ENCODE peak calls at places on chromosomes 11 and 22, in nine cellular contexts. One of them, this sample, is unnamed.

GRCh38 chr22:27242917-27243589 is 558.5 kb downstream of the MN1 start:
- DNase-seq in mesendoderm: no peak
- DNase-seq in cardiac muscle cell: no peak
- DNase-seq in lower lobe of right lung: no peak
- DNase-seq in SK-N-SH: no peak
- DNase-seq in psoas muscle: no peak
- DNase-seq in iPS DF 6.9: no peak
- DNase-seq in tibial nerve: no peak
- DNase-seq in body of pancreas: peak
- DNase-seq in this sample: no peak

GRCh38 chr11:84714316-84714780 is 912.8 kb downstream of the DLG2 start:
- DNase-seq in SK-N-SH: peak
- DNase-seq in body of pancreas: peak
- DNase-seq in psoas muscle: peak
- DNase-seq in cardiac muscle cell: peak
- DNase-seq in lower lobe of right lung: peak
- DNase-seq in tibial nerve: no peak
- DNase-seq in iPS DF 6.9: peak
- DNase-seq in mesendoderm: peak
- DNase-seq in this sample: no peak

GRCh38 chr11:8905528-8906165 is 5.3 kb upstream of the AKIP1 start:
- DNase-seq in SK-N-SH: no peak
- DNase-seq in iPS DF 6.9: no peak
- DNase-seq in body of pancreas: no peak
- DNase-seq in tibial nerve: no peak
- DNase-seq in lower lobe of right lung: no peak
- DNase-seq in cardiac muscle cell: peak
- DNase-seq in mesendoderm: no peak
- DNase-seq in psoas muscle: no peak
- DNase-seq in this sample: no peak

GRCh38 chr11:1937616-1938342 is 9.4 kb upstream of the MRPL23 start:
- DNase-seq in cardiac muscle cell: no peak
- DNase-seq in psoas muscle: peak
- DNase-seq in SK-N-SH: peak
- DNase-seq in iPS DF 6.9: no peak
- DNase-seq in lower lobe of right lung: peak
- DNase-seq in body of pancreas: no peak
- DNase-seq in tibial nerve: no peak
- DNase-seq in mesendoderm: no peak
- DNase-seq in this sample: peak

GRCh38 chr11:109166441-109166840 is 255.5 kb upstream of the C11orf87 start:
- DNase-seq in SK-N-SH: no peak
- DNase-seq in mesendoderm: no peak
- DNase-seq in iPS DF 6.9: no peak
- DNase-seq in psoas muscle: no peak
- DNase-seq in body of pancreas: no peak
- DNase-seq in cardiac muscle cell: no peak
- DNase-seq in lower lobe of right lung: no peak
- DNase-seq in tibial nerve: no peak
- DNase-seq in this sample: no peak

GRCh38 chr11:130211781-130212401 is 52.3 kb downstream of the ST14 start:
- DNase-seq in mesendoderm: no peak
- DNase-seq in SK-N-SH: no peak
- DNase-seq in cardiac muscle cell: no peak
- DNase-seq in tibial nerve: no peak
- DNase-seq in body of pancreas: peak
- DNase-seq in iPS DF 6.9: no peak
- DNase-seq in psoas muscle: no peak
- DNase-seq in lower lobe of right lung: peak
- DNase-seq in this sample: peak

GRCh38 chr22:48021946-48022345 is 1259.5 kb downstream of the TBC1D22A start:
- DNase-seq in body of pancreas: no peak
- DNase-seq in SK-N-SH: no peak
- DNase-seq in lower lobe of right lung: no peak
- DNase-seq in mesendoderm: peak
- DNase-seq in cardiac muscle cell: no peak
- DNase-seq in iPS DF 6.9: no peak
- DNase-seq in tibial nerve: no peak
- DNase-seq in psoas muscle: no peak
- DNase-seq in this sample: no peak

GRCh38 chr11:15913261-15913660 is 443.1 kb downstream of the SOX6 start:
- DNase-seq in tibial nerve: no peak
- DNase-seq in iPS DF 6.9: no peak
- DNase-seq in SK-N-SH: no peak
- DNase-seq in body of pancreas: no peak
- DNase-seq in lower lobe of right lung: no peak
- DNase-seq in psoas muscle: no peak
- DNase-seq in cardiac muscle cell: peak
- DNase-seq in mesendoderm: no peak
- DNase-seq in this sample: no peak

GRCh38 chr11:121452609-121453150 is at the start of gene SORL1-AS1:
- DNase-seq in iPS DF 6.9: no peak
- DNase-seq in lower lobe of right lung: no peak
- DNase-seq in SK-N-SH: no peak
- DNase-seq in psoas muscle: no peak
- DNase-seq in mesendoderm: peak
- DNase-seq in body of pancreas: peak
- DNase-seq in tibial nerve: no peak
- DNase-seq in cardiac muscle cell: no peak
- DNase-seq in this sample: peak

GRCh38 chr22:29879738-29880137 is 3.2 kb upstream of the MTMR3 start:
- DNase-seq in mesendoderm: peak
- DNase-seq in body of pancreas: no peak
- DNase-seq in cardiac muscle cell: no peak
- DNase-seq in lower lobe of right lung: no peak
- DNase-seq in psoas muscle: no peak
- DNase-seq in tibial nerve: no peak
- DNase-seq in SK-N-SH: peak
- DNase-seq in iPS DF 6.9: no peak
- DNase-seq in this sample: no peak

GRCh38 chr11:104946907-104947306 is 21.5 kb downstream of the CASP4 start:
- DNase-seq in body of pancreas: no peak
- DNase-seq in lower lobe of right lung: no peak
- DNase-seq in SK-N-SH: no peak
- DNase-seq in tibial nerve: peak
- DNase-seq in cardiac muscle cell: peak
- DNase-seq in iPS DF 6.9: peak
- DNase-seq in psoas muscle: no peak
- DNase-seq in mesendoderm: peak
- DNase-seq in this sample: no peak

GRCh38 chr11:32562839-32563599 is 20.6 kb upstream of the EIF3M start:
- DNase-seq in lower lobe of right lung: no peak
- DNase-seq in iPS DF 6.9: no peak
- DNase-seq in mesendoderm: no peak
- DNase-seq in cardiac muscle cell: peak
- DNase-seq in body of pancreas: no peak
- DNase-seq in psoas muscle: no peak
- DNase-seq in SK-N-SH: no peak
- DNase-seq in tibial nerve: no peak
- DNase-seq in this sample: no peak

GRCh38 chr11:794766-795637 is 3.1 kb downstream of the SLC25A22 start:
- DNase-seq in mesendoderm: no peak
- DNase-seq in psoas muscle: peak
- DNase-seq in iPS DF 6.9: no peak
- DNase-seq in cardiac muscle cell: no peak
- DNase-seq in lower lobe of right lung: no peak
- DNase-seq in tibial nerve: no peak
- DNase-seq in SK-N-SH: no peak
- DNase-seq in body of pancreas: peak
- DNase-seq in this sample: no peak

GRCh38 chr22:43993072-43993760 is 30.9 kb upstream of the PARVB start:
- DNase-seq in body of pancreas: peak
- DNase-seq in lower lobe of right lung: peak
- DNase-seq in mesendoderm: peak
- DNase-seq in tibial nerve: peak
- DNase-seq in SK-N-SH: peak
- DNase-seq in iPS DF 6.9: peak
- DNase-seq in cardiac muscle cell: peak
- DNase-seq in psoas muscle: peak
- DNase-seq in this sample: peak

GRCh38 chr22:49548356-49549202 is 279.1 kb downstream of the BRD1 start:
- DNase-seq in tibial nerve: no peak
- DNase-seq in body of pancreas: no peak
- DNase-seq in iPS DF 6.9: no peak
- DNase-seq in psoas muscle: no peak
- DNase-seq in mesendoderm: peak
- DNase-seq in SK-N-SH: no peak
- DNase-seq in lower lobe of right lung: peak
- DNase-seq in cardiac muscle cell: no peak
- DNase-seq in this sample: no peak

GRCh38 chr11:69049490-69049867 is 747 bp downstream of the TPCN2 start:
- DNase-seq in psoas muscle: no peak
- DNase-seq in mesendoderm: no peak
- DNase-seq in body of pancreas: no peak
- DNase-seq in lower lobe of right lung: peak
- DNase-seq in SK-N-SH: peak
- DNase-seq in cardiac muscle cell: no peak
- DNase-seq in tibial nerve: no peak
- DNase-seq in iPS DF 6.9: no peak
- DNase-seq in this sample: no peak

GRCh38 chr11:114074546-114075342 is 15.2 kb downstream of the ZBTB16 start:
- DNase-seq in tibial nerve: no peak
- DNase-seq in cardiac muscle cell: no peak
- DNase-seq in body of pancreas: no peak
- DNase-seq in SK-N-SH: no peak
- DNase-seq in mesendoderm: no peak
- DNase-seq in iPS DF 6.9: no peak
- DNase-seq in psoas muscle: peak
- DNase-seq in lower lobe of right lung: no peak
- DNase-seq in this sample: no peak

GRCh38 chr11:114075891-114076441 is 16.5 kb downstream of the ZBTB16 start:
- DNase-seq in SK-N-SH: peak
- DNase-seq in tibial nerve: no peak
- DNase-seq in cardiac muscle cell: peak
- DNase-seq in lower lobe of right lung: no peak
- DNase-seq in mesendoderm: peak
- DNase-seq in iPS DF 6.9: no peak
- DNase-seq in psoas muscle: peak
- DNase-seq in body of pancreas: no peak
- DNase-seq in this sample: no peak

GRCh38 chr11:114072978-114073377 is 13.5 kb downstream of the ZBTB16 start:
- DNase-seq in psoas muscle: peak
- DNase-seq in SK-N-SH: no peak
- DNase-seq in body of pancreas: no peak
- DNase-seq in lower lobe of right lung: no peak
- DNase-seq in mesendoderm: no peak
- DNase-seq in tibial nerve: no peak
- DNase-seq in cardiac muscle cell: no peak
- DNase-seq in iPS DF 6.9: no peak
- DNase-seq in this sample: no peak

GRCh38 chr11:114075343-114075610 is 15.8 kb downstream of the ZBTB16 start:
- DNase-seq in psoas muscle: peak
- DNase-seq in mesendoderm: no peak
- DNase-seq in iPS DF 6.9: no peak
- DNase-seq in tibial nerve: no peak
- DNase-seq in body of pancreas: no peak
- DNase-seq in cardiac muscle cell: no peak
- DNase-seq in lower lobe of right lung: no peak
- DNase-seq in SK-N-SH: no peak
- DNase-seq in this sample: no peak

GRCh38 chr11:114073506-114074381 is 14.2 kb downstream of the ZBTB16 start:
- DNase-seq in cardiac muscle cell: no peak
- DNase-seq in psoas muscle: peak
- DNase-seq in iPS DF 6.9: no peak
- DNase-seq in lower lobe of right lung: no peak
- DNase-seq in body of pancreas: no peak
- DNase-seq in mesendoderm: no peak
- DNase-seq in SK-N-SH: peak
- DNase-seq in tibial nerve: no peak
- DNase-seq in this sample: peak
- H3K27ac ChIP-seq in cardiac muscle cell: no peak
- H3K27ac ChIP-seq in psoas muscle: peak
- H3K27ac ChIP-seq in iPS DF 6.9: no peak
- H3K27ac ChIP-seq in lower lobe of right lung: no peak
- H3K27ac ChIP-seq in body of pancreas: no peak
- H3K27ac ChIP-seq in mesendoderm: no peak
- H3K27ac ChIP-seq in SK-N-SH: no peak
- H3K27ac ChIP-seq in tibial nerve: peak
- H3K27ac ChIP-seq in this sample: peak

GRCh38 chr11:46659908-46660307 is 40.5 kb downstream of the ARHGAP1 start:
- DNase-seq in lower lobe of right lung: no peak
- DNase-seq in cardiac muscle cell: peak
- DNase-seq in psoas muscle: peak
- DNase-seq in tibial nerve: peak
- DNase-seq in SK-N-SH: no peak
- DNase-seq in body of pancreas: no peak
- DNase-seq in mesendoderm: no peak
- DNase-seq in iPS DF 6.9: no peak
- DNase-seq in this sample: no peak

GRCh38 chr11:46657186-46657585 is 39.8 kb downstream of the ATG13 start:
- DNase-seq in lower lobe of right lung: no peak
- DNase-seq in mesendoderm: no peak
- DNase-seq in SK-N-SH: no peak
- DNase-seq in iPS DF 6.9: no peak
- DNase-seq in tibial nerve: no peak
- DNase-seq in body of pancreas: no peak
- DNase-seq in psoas muscle: no peak
- DNase-seq in cardiac muscle cell: no peak
- DNase-seq in this sample: no peak

GRCh38 chr11:46658259-46658658 is 40.9 kb downstream of the ATG13 start:
- DNase-seq in tibial nerve: peak
- DNase-seq in cardiac muscle cell: peak
- DNase-seq in SK-N-SH: no peak
- DNase-seq in iPS DF 6.9: no peak
- DNase-seq in mesendoderm: no peak
- DNase-seq in lower lobe of right lung: no peak
- DNase-seq in body of pancreas: no peak
- DNase-seq in psoas muscle: peak
- DNase-seq in this sample: no peak

GRCh38 chr11:46655631-46656030 is 38.3 kb downstream of the ATG13 start:
- DNase-seq in cardiac muscle cell: peak
- DNase-seq in tibial nerve: no peak
- DNase-seq in iPS DF 6.9: no peak
- DNase-seq in lower lobe of right lung: no peak
- DNase-seq in psoas muscle: no peak
- DNase-seq in mesendoderm: no peak
- DNase-seq in SK-N-SH: no peak
- DNase-seq in body of pancreas: no peak
- DNase-seq in this sample: no peak
- H3K27ac ChIP-seq in cardiac muscle cell: no peak
- H3K27ac ChIP-seq in tibial nerve: no peak
- H3K27ac ChIP-seq in iPS DF 6.9: no peak
- H3K27ac ChIP-seq in lower lobe of right lung: no peak
- H3K27ac ChIP-seq in psoas muscle: no peak
- H3K27ac ChIP-seq in mesendoderm: no peak
- H3K27ac ChIP-seq in SK-N-SH: no peak
- H3K27ac ChIP-seq in body of pancreas: no peak
- H3K27ac ChIP-seq in this sample: no peak

GRCh38 chr22:17384612-17385345 is 15.5 kb downstream of the CECR2 start:
- DNase-seq in tibial nerve: no peak
- DNase-seq in lower lobe of right lung: no peak
- DNase-seq in cardiac muscle cell: no peak
- DNase-seq in psoas muscle: no peak
- DNase-seq in iPS DF 6.9: no peak
- DNase-seq in SK-N-SH: no peak
- DNase-seq in mesendoderm: no peak
- DNase-seq in body of pancreas: no peak
- DNase-seq in this sample: no peak
- H3K27ac ChIP-seq in tibial nerve: no peak
- H3K27ac ChIP-seq in lower lobe of right lung: no peak
- H3K27ac ChIP-seq in cardiac muscle cell: peak
- H3K27ac ChIP-seq in psoas muscle: peak
- H3K27ac ChIP-seq in iPS DF 6.9: no peak
- H3K27ac ChIP-seq in SK-N-SH: no peak
- H3K27ac ChIP-seq in mesendoderm: no peak
- H3K27ac ChIP-seq in body of pancreas: no peak
- H3K27ac ChIP-seq in this sample: no peak

GRCh38 chr11:128057786-128058395 is 529.5 kb downstream of the ETS1 start:
- DNase-seq in mesendoderm: no peak
- DNase-seq in psoas muscle: no peak
- DNase-seq in iPS DF 6.9: no peak
- DNase-seq in tibial nerve: no peak
- DNase-seq in SK-N-SH: no peak
- DNase-seq in body of pancreas: no peak
- DNase-seq in cardiac muscle cell: no peak
- DNase-seq in lower lobe of right lung: no peak
- DNase-seq in this sample: no peak
- H3K27ac ChIP-seq in mesendoderm: no peak
- H3K27ac ChIP-seq in psoas muscle: no peak
- H3K27ac ChIP-seq in iPS DF 6.9: no peak
- H3K27ac ChIP-seq in tibial nerve: no peak
- H3K27ac ChIP-seq in SK-N-SH: no peak
- H3K27ac ChIP-seq in body of pancreas: no peak
- H3K27ac ChIP-seq in cardiac muscle cell: no peak
- H3K27ac ChIP-seq in lower lobe of right lung: no peak
- H3K27ac ChIP-seq in this sample: no peak